ENCODE peak calls at places on chromosomes 5 and 9, in eight cellular contexts. U, I, C, J, Y, T, E and V are unnamed samples.

GRCh38 chr9:118985851-118986250 is 383.4 kb downstream of the BRINP1 start:
- DNase-seq in E (no peak), C (no peak), Y (no peak), U (no peak), J (no peak), T (no peak), I (no peak), V (no peak)

GRCh38 chr9:19085295-19085694 is 17.4 kb downstream of the HAUS6 start:
- DNase-seq in C (no peak), J (no peak), U (no peak), Y (no peak), T (no peak), E (no peak), I (peak; percentile 22), V (no peak)

GRCh38 chr9:16343249-16344237 is 526.9 kb downstream of the BNC2 start:
- DNase-seq in T (no peak), I (no peak), J (no peak), U (no peak), C (peak; percentile 70), Y (no peak), E (no peak), V (no peak)

GRCh38 chr9:105062222-105062850 is 134.4 kb upstream of the ABCA1 start:
- DNase-seq in T (no peak), C (no peak), E (no peak), Y (no peak), U (peak; percentile 20), J (no peak), I (no peak), V (no peak)

GRCh38 chr5:126449751-126450271 is 26.6 kb downstream of the GRAMD2B start:
- DNase-seq in E (no peak), J (peak; percentile 77), Y (no peak), T (no peak), I (no peak), C (no peak), U (no peak), V (no peak)

GRCh38 chr9:95137587-95138145 is 179.8 kb downstream of the FANCC start:
- DNase-seq in T (peak; percentile 80), E (no peak), J (no peak), C (no peak), Y (no peak), U (no peak), I (no peak), V (peak; percentile 70)

GRCh38 chr5:625516-625915 is 13.4 kb downstream of the CEP72 start:
- DNase-seq in J (no peak), T (peak; percentile 26), E (peak; percentile 12), C (no peak), I (no peak), Y (no peak), U (peak; percentile 1), V (peak; percentile 36)

GRCh38 chr9:91659529-91660294 is 236.1 kb upstream of the NFIL3 start:
- DNase-seq in E (no peak), I (peak; percentile 12), J (peak; percentile 55), C (peak; percentile 22), T (no peak), Y (no peak), U (peak; percentile 27), V (no peak)

GRCh38 chr5:67240846-67241245 is 44.2 kb upstream of the CD180 start:
- DNase-seq in I (no peak), E (no peak), U (no peak), C (no peak), T (no peak), J (no peak), Y (no peak), V (no peak)

GRCh38 chr5:171571663-171572062 is 152.2 kb downstream of the FGF18 start:
- DNase-seq in C (no peak), I (no peak), T (no peak), E (no peak), Y (no peak), J (peak; percentile 42), U (no peak), V (no peak)

GRCh38 chr5:174751154-174751990 is 27.0 kb downstream of the MSX2 start:
- DNase-seq in U (no peak), T (no peak), I (no peak), Y (no peak), E (no peak), C (no peak), J (no peak), V (peak; percentile 79)

GRCh38 chr5:14807471-14807870 is 64.1 kb downstream of the ANKH start:
- DNase-seq in J (no peak), Y (no peak), E (no peak), T (no peak), C (no peak), I (no peak), U (no peak), V (no peak)

GRCh38 chr9:2180171-2180570 is 165.0 kb downstream of the SMARCA2 start:
- DNase-seq in E (no peak), I (no peak), U (no peak), Y (no peak), C (no peak), T (no peak), J (no peak), V (no peak)

GRCh38 chr9:91978739-91979414 is 28.8 kb upstream of the ROR2 start:
- DNase-seq in J (peak; percentile 93), T (no peak), E (no peak), I (peak; percentile 26), C (no peak), U (peak; percentile 7), Y (peak; percentile 36), V (no peak)

GRCh38 chr9:92196909-92197308 is 81.7 kb upstream of the SPTLC1 start:
- DNase-seq in I (no peak), U (no peak), T (no peak), E (no peak), J (peak; percentile 65), C (no peak), Y (no peak), V (no peak)

GRCh38 chr9:33132249-33132772 is 34.8 kb downstream of the B4GALT1 start:
- DNase-seq in U (no peak), T (peak; percentile 65), I (no peak), J (peak; percentile 90), E (no peak), Y (no peak), C (no peak), V (no peak)

GRCh38 chr9:69122391-69123141 is 51.5 kb upstream of the TJP2 start:
- DNase-seq in I (peak; percentile 80), J (peak; percentile 84), C (no peak), U (peak; percentile 62), Y (peak; percentile 47), E (no peak), T (no peak), V (no peak)
- TF ChIP-seq POLR2A in I (no peak), J (no peak), C (no peak), U (no peak), Y (no peak), E (no peak), T (no peak), V (peak; percentile 36)

DNA sequence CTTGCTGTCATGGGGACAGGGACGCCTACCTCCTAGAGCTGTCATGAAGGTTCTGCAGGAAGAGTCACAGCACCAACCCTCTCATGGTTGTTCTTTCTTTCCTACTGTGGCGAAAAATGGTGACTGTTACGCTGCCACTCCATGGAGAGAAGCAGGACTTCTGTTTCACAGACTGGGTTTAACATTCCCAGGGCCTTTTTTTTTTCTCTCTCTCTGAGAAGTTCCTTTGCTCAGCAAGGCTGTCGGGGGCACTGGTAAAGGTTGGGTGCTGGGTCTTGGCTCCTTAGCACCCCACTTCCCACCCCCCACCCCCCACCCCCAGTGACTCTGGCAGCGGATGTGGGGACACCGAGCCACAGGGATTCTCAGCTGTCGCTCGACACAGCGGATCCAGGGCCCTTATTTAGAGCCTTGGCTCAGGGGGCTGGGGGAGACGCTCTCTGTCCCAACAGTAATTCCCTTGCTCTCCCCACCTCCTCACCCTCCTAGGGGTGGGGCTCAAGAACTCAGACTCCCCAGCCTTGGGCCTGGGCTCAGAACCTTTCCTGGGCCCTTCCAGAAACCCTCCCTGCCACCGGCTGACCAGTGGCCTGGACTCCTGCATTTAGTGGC is 34.4 kb downstream of the DUSP1 start:
- DNase-seq in C (no peak), I (no peak), T (no peak), Y (no peak), J (no peak), U (no peak), E (no peak), V (no peak)
- TF ChIP-seq CTCF in C (no peak), I (peak; percentile 7), T (no peak), Y (no peak), J (no peak), U (no peak), E (no peak), V (no peak)

DNA sequence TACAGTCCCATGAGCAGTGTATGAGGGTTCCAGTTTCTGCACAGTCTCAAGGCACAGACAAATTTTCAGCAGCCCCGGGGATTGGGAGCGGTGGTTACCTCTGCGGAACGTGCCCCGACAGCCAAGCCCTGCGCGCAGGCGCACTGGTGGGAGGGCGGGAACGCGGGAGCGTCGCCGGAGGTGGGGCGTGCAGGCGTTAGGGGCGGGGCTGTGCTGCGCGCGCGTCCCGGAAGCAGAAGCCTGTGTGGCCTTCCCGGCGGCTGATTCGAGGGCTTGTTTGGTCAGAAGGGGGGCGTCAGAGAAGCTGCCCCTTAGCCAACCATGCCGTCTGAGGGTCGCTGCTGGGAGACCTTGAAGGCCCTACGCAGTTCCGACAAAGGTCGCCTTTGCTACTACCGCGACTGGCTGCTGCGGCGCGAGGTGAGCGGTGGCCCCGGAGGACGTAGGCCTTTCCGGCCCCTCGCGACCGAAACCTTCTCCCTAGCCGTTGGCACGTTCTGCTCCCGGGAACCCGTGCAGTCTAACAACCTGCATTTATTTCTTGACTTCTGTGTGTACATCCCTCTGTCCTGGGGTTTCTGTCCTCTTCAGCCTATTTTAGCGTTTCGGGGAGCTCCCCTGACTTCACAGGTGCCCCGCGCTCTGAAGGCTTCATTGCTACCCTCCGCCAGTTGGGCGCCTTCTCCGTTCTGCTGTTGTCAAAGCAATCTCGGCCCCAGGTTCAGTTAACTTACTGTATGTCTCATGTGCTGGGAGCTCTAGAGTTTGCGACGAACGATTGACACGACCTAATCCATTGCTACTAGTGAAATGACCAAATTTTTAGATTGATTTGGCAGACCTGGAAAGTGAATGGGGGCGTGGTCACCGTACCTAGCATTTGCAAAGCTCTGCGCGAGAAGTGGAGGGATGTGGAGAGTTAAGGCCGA is at the start of gene GLE1:
- DNase-seq in C (peak; percentile 94), J (peak; percentile 86), I (peak; percentile 83), T (peak; percentile 96), Y (peak; percentile 97), U (peak; percentile 97), E (peak; percentile 91), V (peak; percentile 100)
- TF ChIP-seq POLR2A in C (peak; percentile 72), J (peak; percentile 75), I (peak; percentile 94), T (peak; percentile 51), Y (no peak), U (peak; percentile 42), E (peak; percentile 48), V (no peak)

GRCh38 chr5:104890767-104891166 is 1328.2 kb upstream of the NUDT12 start:
- DNase-seq in E (no peak), U (no peak), Y (no peak), I (no peak), C (no peak), J (no peak), T (no peak), V (no peak)
- TF ChIP-seq CTCF in E (no peak), U (no peak), Y (no peak), I (no peak), C (no peak), J (no peak), T (no peak), V (no peak)